ENCODE peak calls at places on chromosomes 16 and 17, in six cellular contexts. One of them, this sample, is unnamed.

GRCh38 chr17:39244016-39244599 is 18.4 kb upstream of the STAC2 start:
- DNase-seq in fibroblast of mammary gland: no peak
- DNase-seq in astrocyte of the spinal cord: no peak
- DNase-seq in PC-9: no peak
- DNase-seq in progenitor cell of endocrine pancreas: no peak
- DNase-seq in fibroblast of lung: no peak
- DNase-seq in this sample: no peak

GRCh38 chr16:59440-60059 is 5.9 kb downstream of the SNRNP25 start:
- DNase-seq in fibroblast of mammary gland: no peak
- DNase-seq in astrocyte of the spinal cord: no peak
- DNase-seq in PC-9: no peak
- DNase-seq in progenitor cell of endocrine pancreas: no peak
- DNase-seq in fibroblast of lung: no peak
- DNase-seq in this sample: no peak

GRCh38 chr17:77889135-77889505 is 69.4 kb upstream of the TNRC6C start:
- DNase-seq in fibroblast of mammary gland: no peak
- DNase-seq in astrocyte of the spinal cord: no peak
- DNase-seq in PC-9: no peak
- DNase-seq in progenitor cell of endocrine pancreas: no peak
- DNase-seq in fibroblast of lung: no peak
- DNase-seq in this sample: no peak

GRCh38 chr16:4378202-4378666 is 6.6 kb downstream of the VASN start:
- DNase-seq in fibroblast of mammary gland: peak; percentile 91
- DNase-seq in astrocyte of the spinal cord: no peak
- DNase-seq in PC-9: no peak
- DNase-seq in progenitor cell of endocrine pancreas: no peak
- DNase-seq in fibroblast of lung: no peak
- DNase-seq in this sample: no peak

GRCh38 chr16:87202346-87202745 is 114.8 kb downstream of the C16orf95 start:
- DNase-seq in fibroblast of mammary gland: peak; percentile 64
- DNase-seq in astrocyte of the spinal cord: peak; percentile 62
- DNase-seq in PC-9: no peak
- DNase-seq in progenitor cell of endocrine pancreas: no peak
- DNase-seq in fibroblast of lung: peak; percentile 76
- DNase-seq in this sample: no peak

GRCh38 chr16:56038564-56039098 is 152.7 kb upstream of the GNAO1 start:
- DNase-seq in fibroblast of mammary gland: no peak
- DNase-seq in astrocyte of the spinal cord: no peak
- DNase-seq in PC-9: no peak
- DNase-seq in progenitor cell of endocrine pancreas: no peak
- DNase-seq in fibroblast of lung: no peak
- DNase-seq in this sample: no peak

GRCh38 chr16:69741951-69742904 is 12.5 kb downstream of the NOB1 start:
- DNase-seq in fibroblast of mammary gland: peak; percentile 57
- DNase-seq in astrocyte of the spinal cord: peak; percentile 56
- DNase-seq in PC-9: peak; percentile 82
- DNase-seq in progenitor cell of endocrine pancreas: no peak
- DNase-seq in fibroblast of lung: peak; percentile 21
- DNase-seq in this sample: peak; percentile 27

GRCh38 chr17:82489117-82489516 is 30.4 kb upstream of the FOXK2 start:
- DNase-seq in fibroblast of mammary gland: peak; percentile 77
- DNase-seq in astrocyte of the spinal cord: peak; percentile 71
- DNase-seq in PC-9: no peak
- DNase-seq in progenitor cell of endocrine pancreas: no peak
- DNase-seq in fibroblast of lung: peak; percentile 84
- DNase-seq in this sample: no peak

GRCh38 chr16:48681520-48681919 is 71.5 kb upstream of the N4BP1 start:
- DNase-seq in fibroblast of mammary gland: peak; percentile 2
- DNase-seq in astrocyte of the spinal cord: no peak
- DNase-seq in PC-9: no peak
- DNase-seq in progenitor cell of endocrine pancreas: no peak
- DNase-seq in fibroblast of lung: no peak
- DNase-seq in this sample: no peak

GRCh38 chr16:80610489-80611156 is 69.8 kb downstream of the DYNLRB2 start:
- DNase-seq in fibroblast of mammary gland: no peak
- DNase-seq in astrocyte of the spinal cord: no peak
- DNase-seq in PC-9: no peak
- DNase-seq in progenitor cell of endocrine pancreas: no peak
- DNase-seq in fibroblast of lung: no peak
- DNase-seq in this sample: no peak

GRCh38 chr17:43877031-43877430 is 30.1 kb downstream of the CD300LG start:
- DNase-seq in fibroblast of mammary gland: no peak
- DNase-seq in astrocyte of the spinal cord: no peak
- DNase-seq in PC-9: no peak
- DNase-seq in progenitor cell of endocrine pancreas: no peak
- DNase-seq in fibroblast of lung: no peak
- DNase-seq in this sample: no peak

GRCh38 chr17:72605543-72605942 is 484.7 kb downstream of the SOX9 start:
- DNase-seq in fibroblast of mammary gland: no peak
- DNase-seq in astrocyte of the spinal cord: no peak
- DNase-seq in PC-9: no peak
- DNase-seq in progenitor cell of endocrine pancreas: no peak
- DNase-seq in fibroblast of lung: no peak
- DNase-seq in this sample: no peak

GRCh38 chr16:87063543-87063942 is 253.6 kb downstream of the C16orf95 start:
- DNase-seq in fibroblast of mammary gland: no peak
- DNase-seq in astrocyte of the spinal cord: no peak
- DNase-seq in PC-9: no peak
- DNase-seq in progenitor cell of endocrine pancreas: no peak
- DNase-seq in fibroblast of lung: no peak
- DNase-seq in this sample: no peak

GRCh38 chr16:68229431-68230175 is 6.3 kb downstream of the ESRP2 start:
- DNase-seq in fibroblast of mammary gland: peak; percentile 65
- DNase-seq in astrocyte of the spinal cord: peak; percentile 67
- DNase-seq in PC-9: peak; percentile 49
- DNase-seq in progenitor cell of endocrine pancreas: peak; percentile 34
- DNase-seq in fibroblast of lung: peak; percentile 49
- DNase-seq in this sample: peak; percentile 55

GRCh38 chr17:17902357-17902756 is 65.6 kb upstream of the SREBF1 start:
- DNase-seq in fibroblast of mammary gland: no peak
- DNase-seq in astrocyte of the spinal cord: no peak
- DNase-seq in PC-9: no peak
- DNase-seq in progenitor cell of endocrine pancreas: no peak
- DNase-seq in fibroblast of lung: no peak
- DNase-seq in this sample: no peak

GRCh38 chr17:17822189-17822978 is 14.4 kb downstream of the SREBF1 start:
- DNase-seq in fibroblast of mammary gland: peak; percentile 98
- DNase-seq in astrocyte of the spinal cord: peak; percentile 91
- DNase-seq in PC-9: no peak
- DNase-seq in progenitor cell of endocrine pancreas: no peak
- DNase-seq in fibroblast of lung: peak; percentile 92
- DNase-seq in this sample: peak; percentile 75

GRCh38 chr17:5585814-5586558 is 1.7 kb upstream of the NLRP1 start:
- DNase-seq in fibroblast of mammary gland: no peak
- DNase-seq in astrocyte of the spinal cord: peak; percentile 24
- DNase-seq in PC-9: peak; percentile 15
- DNase-seq in progenitor cell of endocrine pancreas: no peak
- DNase-seq in fibroblast of lung: peak; percentile 34
- DNase-seq in this sample: no peak

GRCh38 chr16:86505185-86505898 is 5.0 kb upstream of the FOXF1 start:
- DNase-seq in fibroblast of mammary gland: no peak
- DNase-seq in astrocyte of the spinal cord: no peak
- DNase-seq in PC-9: no peak
- DNase-seq in progenitor cell of endocrine pancreas: no peak
- DNase-seq in fibroblast of lung: no peak
- DNase-seq in this sample: no peak

GRCh38 chr16:23863511-23864422 is 28.0 kb downstream of the PRKCB start:
- DNase-seq in fibroblast of mammary gland: no peak
- DNase-seq in astrocyte of the spinal cord: no peak
- DNase-seq in PC-9: no peak
- DNase-seq in progenitor cell of endocrine pancreas: no peak
- DNase-seq in fibroblast of lung: no peak
- DNase-seq in this sample: no peak

GRCh38 chr16:72517154-72517553 is 345.2 kb upstream of the PMFBP1 start:
- DNase-seq in fibroblast of mammary gland: no peak
- DNase-seq in astrocyte of the spinal cord: no peak
- DNase-seq in PC-9: no peak
- DNase-seq in progenitor cell of endocrine pancreas: no peak
- DNase-seq in fibroblast of lung: no peak
- DNase-seq in this sample: no peak

GRCh38 chr17:68592667-68593330 is 8.4 kb downstream of the FAM20A start:
- DNase-seq in fibroblast of mammary gland: peak; percentile 66
- DNase-seq in astrocyte of the spinal cord: no peak
- DNase-seq in PC-9: no peak
- DNase-seq in progenitor cell of endocrine pancreas: no peak
- DNase-seq in fibroblast of lung: no peak
- DNase-seq in this sample: no peak

GRCh38 chr17:80866050-80866793 is 125.4 kb upstream of the CHMP6 start:
- DNase-seq in fibroblast of mammary gland: peak; percentile 65
- DNase-seq in astrocyte of the spinal cord: peak; percentile 67
- DNase-seq in PC-9: peak; percentile 49
- DNase-seq in progenitor cell of endocrine pancreas: no peak
- DNase-seq in fibroblast of lung: peak; percentile 45
- DNase-seq in this sample: peak; percentile 15

DNA sequence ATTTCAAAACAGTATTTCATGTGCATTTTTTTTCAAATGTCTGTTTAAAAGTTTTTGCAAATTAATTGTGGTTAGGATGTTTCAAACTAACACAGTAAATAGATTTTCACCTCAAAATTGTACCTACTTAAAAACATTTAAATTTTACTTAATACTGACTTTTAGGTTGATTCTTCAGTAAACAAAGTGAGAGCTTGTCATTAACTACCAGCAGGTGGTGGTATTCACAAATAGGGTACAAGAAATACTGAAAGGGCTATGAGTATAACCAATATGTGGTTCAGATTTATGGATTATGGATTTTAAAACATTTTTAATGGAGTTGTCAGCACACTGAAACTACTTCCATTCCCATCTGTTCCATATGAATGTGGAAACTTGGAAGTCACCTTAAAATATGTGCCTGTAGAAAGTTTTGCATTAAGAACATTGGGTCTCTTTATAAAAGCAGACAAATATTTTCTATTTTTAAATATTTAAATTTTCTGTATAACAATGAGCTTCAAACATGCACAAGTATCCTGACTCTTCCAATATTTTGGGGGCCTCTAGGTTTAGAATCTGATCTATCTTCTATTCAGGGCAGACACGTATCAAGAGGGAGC is 155.5 kb downstream of the SNX11 start:
- DNase-seq in fibroblast of mammary gland: peak; percentile 25
- DNase-seq in astrocyte of the spinal cord: peak; percentile 42
- DNase-seq in PC-9: no peak
- DNase-seq in progenitor cell of endocrine pancreas: no peak
- DNase-seq in fibroblast of lung: no peak
- DNase-seq in this sample: no peak
- TF ChIP-seq CTCF in fibroblast of mammary gland: peak; percentile 54
- TF ChIP-seq CTCF in astrocyte of the spinal cord: peak; percentile 52
- TF ChIP-seq CTCF in PC-9: peak; percentile 74
- TF ChIP-seq CTCF in progenitor cell of endocrine pancreas: peak; percentile 56
- TF ChIP-seq CTCF in fibroblast of lung: no peak
- TF ChIP-seq CTCF in this sample: peak; percentile 24

GRCh38 chr17:22704674-22705073 is 1012.4 kb downstream of the KCNJ18 start:
- DNase-seq in fibroblast of mammary gland: no peak
- DNase-seq in astrocyte of the spinal cord: no peak
- DNase-seq in PC-9: no peak
- DNase-seq in progenitor cell of endocrine pancreas: no peak
- DNase-seq in fibroblast of lung: no peak
- DNase-seq in this sample: no peak

GRCh38 chr17:22707626-22708025 is 1015.3 kb downstream of the KCNJ18 start:
- DNase-seq in fibroblast of mammary gland: no peak
- DNase-seq in astrocyte of the spinal cord: no peak
- DNase-seq in PC-9: no peak
- DNase-seq in progenitor cell of endocrine pancreas: no peak
- DNase-seq in fibroblast of lung: no peak
- DNase-seq in this sample: no peak

GRCh38 chr17:22703204-22703603 is 1010.9 kb downstream of the KCNJ18 start:
- DNase-seq in fibroblast of mammary gland: no peak
- DNase-seq in astrocyte of the spinal cord: no peak
- DNase-seq in PC-9: no peak
- DNase-seq in progenitor cell of endocrine pancreas: no peak
- DNase-seq in fibroblast of lung: no peak
- DNase-seq in this sample: no peak

GRCh38 chr17:22703786-22704441 is 1011.6 kb downstream of the KCNJ18 start:
- DNase-seq in fibroblast of mammary gland: no peak
- DNase-seq in astrocyte of the spinal cord: no peak
- DNase-seq in PC-9: no peak
- DNase-seq in progenitor cell of endocrine pancreas: no peak
- DNase-seq in fibroblast of lung: no peak
- DNase-seq in this sample: no peak
- TF ChIP-seq CTCF in fibroblast of mammary gland: no peak
- TF ChIP-seq CTCF in astrocyte of the spinal cord: no peak
- TF ChIP-seq CTCF in PC-9: peak; percentile 69
- TF ChIP-seq CTCF in progenitor cell of endocrine pancreas: no peak
- TF ChIP-seq CTCF in fibroblast of lung: no peak
- TF ChIP-seq CTCF in this sample: no peak

GRCh38 chr16:1379863-1380174 is 28.1 kb downstream of the GNPTG start:
- DNase-seq in fibroblast of mammary gland: no peak
- DNase-seq in astrocyte of the spinal cord: no peak
- DNase-seq in PC-9: no peak
- DNase-seq in progenitor cell of endocrine pancreas: no peak
- DNase-seq in fibroblast of lung: no peak
- DNase-seq in this sample: no peak
- TF ChIP-seq CTCF in fibroblast of mammary gland: no peak
- TF ChIP-seq CTCF in astrocyte of the spinal cord: no peak
- TF ChIP-seq CTCF in PC-9: no peak
- TF ChIP-seq CTCF in progenitor cell of endocrine pancreas: peak; percentile 37
- TF ChIP-seq CTCF in fibroblast of lung: no peak
- TF ChIP-seq CTCF in this sample: no peak

DNA sequence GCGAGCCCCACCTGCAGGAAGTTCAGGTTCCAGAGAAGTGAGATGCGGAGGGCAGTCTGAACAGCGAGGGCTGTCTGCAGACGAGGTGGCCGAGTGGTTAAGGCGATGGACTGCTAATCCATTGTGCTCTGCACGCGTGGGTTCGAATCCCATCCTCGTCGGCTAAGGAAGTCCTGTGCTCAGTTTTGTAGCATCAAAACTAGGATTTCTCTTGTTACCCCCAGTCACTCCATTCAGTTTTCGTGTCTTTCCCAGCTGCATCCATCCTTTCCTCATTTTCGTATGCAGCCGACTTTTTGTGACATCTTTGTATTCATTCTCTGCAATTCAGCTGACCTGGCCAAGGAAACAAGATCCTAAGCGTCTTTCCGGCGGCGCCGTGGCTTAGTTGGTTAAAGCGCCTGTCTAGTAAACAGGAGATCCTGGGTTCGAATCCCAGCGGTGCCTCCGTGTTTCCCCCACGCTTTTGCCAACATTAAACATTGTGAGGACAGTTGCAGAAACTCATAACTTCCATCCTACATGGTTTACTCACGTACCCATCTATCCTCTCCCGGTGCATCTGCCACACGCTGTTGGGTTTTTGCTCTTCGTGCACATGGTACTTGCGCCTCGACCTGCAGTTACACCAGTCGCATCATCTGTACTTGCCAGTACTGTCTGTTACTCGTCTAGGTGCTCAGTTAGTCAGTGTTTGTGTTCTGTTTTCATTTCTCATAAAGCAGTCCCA is 3.0 kb downstream of the BORCS6 start:
- DNase-seq in fibroblast of mammary gland: peak; percentile 95
- DNase-seq in astrocyte of the spinal cord: peak; percentile 95
- DNase-seq in PC-9: peak; percentile 97
- DNase-seq in progenitor cell of endocrine pancreas: peak; percentile 91
- DNase-seq in fibroblast of lung: peak; percentile 93
- DNase-seq in this sample: peak; percentile 92
- TF ChIP-seq CTCF in fibroblast of mammary gland: peak; percentile 38
- TF ChIP-seq CTCF in astrocyte of the spinal cord: peak; percentile 45
- TF ChIP-seq CTCF in PC-9: peak; percentile 14
- TF ChIP-seq CTCF in progenitor cell of endocrine pancreas: no peak
- TF ChIP-seq CTCF in fibroblast of lung: peak; percentile 44
- TF ChIP-seq CTCF in this sample: peak; percentile 48

GRCh38 chr17:69677130-69677529 is 262.6 kb downstream of the MAP2K6 start:
- DNase-seq in fibroblast of mammary gland: peak; percentile 12
- DNase-seq in astrocyte of the spinal cord: peak; percentile 9
- DNase-seq in PC-9: no peak
- DNase-seq in progenitor cell of endocrine pancreas: no peak
- DNase-seq in fibroblast of lung: no peak
- DNase-seq in this sample: no peak
- TF ChIP-seq CTCF in fibroblast of mammary gland: no peak
- TF ChIP-seq CTCF in astrocyte of the spinal cord: no peak
- TF ChIP-seq CTCF in PC-9: no peak
- TF ChIP-seq CTCF in progenitor cell of endocrine pancreas: no peak
- TF ChIP-seq CTCF in fibroblast of lung: peak; percentile 12
- TF ChIP-seq CTCF in this sample: no peak